ENCODE peak calls at places on chromosomes 16 and 17, in four cellular contexts. B is HFFc6, O is upper lobe of right lung, P is progenitor cell of endocrine pancreas. W is an unnamed sample.

GRCh38 chr17:48043171-48043570 is 5.0 kb upstream of the NFE2L1 start:
- DNase-seq in O (no peak), B (no peak), P (no peak), W (no peak)

GRCh38 chr17:54935487-54935886 is 33.0 kb downstream of the COX11 start:
- DNase-seq in P (no peak), B (no peak), O (no peak), W (no peak)

GRCh38 chr16:84928679-84929420 is 82.5 kb downstream of the ZDHHC7 start:
- DNase-seq in P (no peak), B (no peak), O (no peak), W (peak)

GRCh38 chr17:77728022-77728671 is 230.4 kb upstream of the TNRC6C start:
- DNase-seq in P (no peak), B (peak), O (no peak), W (peak)

GRCh38 chr16:87216148-87216823 is 100.9 kb downstream of the C16orf95 start:
- DNase-seq in P (no peak), O (peak), B (no peak), W (peak)

GRCh38 chr16:11250091-11250785 is 5.8 kb downstream of the SOCS1 start:
- DNase-seq in P (no peak), O (no peak), B (no peak), W (no peak)

GRCh38 chr16:12455287-12455798 is 348.3 kb downstream of the CPPED1 start:
- DNase-seq in O (peak), P (peak), B (peak), W (no peak)

GRCh38 chr16:23527961-23528634 is 17.8 kb upstream of the GGA2 start:
- DNase-seq in O (no peak), B (no peak), P (no peak), W (no peak)

GRCh38 chr17:79036609-79037008 is 12.6 kb downstream of the C1QTNF1 start:
- DNase-seq in O (no peak), P (no peak), B (peak), W (peak)

GRCh38 chr17:81429353-81429774 is 34.1 kb downstream of the BAHCC1 start:
- DNase-seq in O (peak), P (no peak), B (peak), W (peak)

GRCh38 chr16:75322706-75323105 is 71.3 kb upstream of the BCAR1 start:
- DNase-seq in O (no peak), P (no peak), B (peak), W (no peak)

GRCh38 chr16:50702725-50703124 is 9.3 kb downstream of the NOD2 start:
- DNase-seq in B (no peak), P (no peak), O (no peak), W (no peak)

GRCh38 chr16:8696880-8697279 is 22.5 kb downstream of the ABAT start:
- DNase-seq in O (no peak), B (no peak), P (no peak), W (no peak)

GRCh38 chr16:90077757-90078593 is 844 bp upstream of the PRDM7 start:
- DNase-seq in B (no peak), O (no peak), P (no peak), W (no peak)

GRCh38 chr16:30004424-30004776 is 6.4 kb downstream of the DOC2A start:
- DNase-seq in B (no peak), P (no peak), O (no peak), W (no peak)

GRCh38 chr17:82241926-82242697 is 13.3 kb downstream of the SLC16A3 start:
- DNase-seq in O (no peak), B (no peak), P (no peak), W (no peak)

GRCh38 chr17:83181991-83182619 is 102.7 kb downstream of the METRNL start:
- DNase-seq in B (no peak), P (no peak), O (no peak), W (no peak)

GRCh38 chr17:81228420-81228819 is 5.7 kb upstream of the CEP131 start:
- DNase-seq in O (no peak), P (no peak), B (no peak), W (no peak)

GRCh38 chr16:50988441-50988840 is 162.6 kb downstream of the SALL1 start:
- DNase-seq in B (no peak), P (no peak), O (no peak), W (no peak)

GRCh38 chr17:40980594-40980993 is 3.5 kb downstream of the KRT40 start:
- DNase-seq in P (no peak), O (no peak), B (no peak), W (no peak)

GRCh38 chr16:19375561-19376158 is 42.0 kb upstream of the TMC5 start:
- DNase-seq in P (peak), O (no peak), B (peak), W (peak)

GRCh38 chr17:75983501-75984181 is 4.6 kb downstream of the TEN1 start:
- DNase-seq in P (no peak), B (no peak), O (peak), W (peak)

GRCh38 chr17:40447148-40447644 is 3.9 kb downstream of the IGFBP4 start:
- DNase-seq in B (no peak), O (no peak), P (no peak), W (no peak)

GRCh38 chr16:28575446-28576109 is 21.3 kb downstream of the SULT1A2 start:
- DNase-seq in B (no peak), P (no peak), O (no peak), W (no peak)

GRCh38 chr17:39016193-39017153 is 49.3 kb upstream of the FBXO47 start:
- DNase-seq in P (no peak), B (no peak), O (no peak), W (peak)

GRCh38 chr17:1186214-1186820 is 6.5 kb upstream of the ABR start:
- DNase-seq in P (no peak), B (peak), O (no peak), W (no peak)

GRCh38 chr17:37766951-37767350 is 22.1 kb upstream of the HNF1B start:
- DNase-seq in O (no peak), P (no peak), B (no peak), W (no peak)

GRCh38 chr17:42682400-42683384 is at the start of gene CNTNAP1:
- DNase-seq in O (peak), B (peak), P (no peak), W (no peak)

GRCh38 chr17:57603978-57604377 is 141.1 kb downstream of the CCDC182 start:
- DNase-seq in B (no peak), P (no peak), O (peak), W (no peak)

GRCh38 chr16:56305956-56306565 is 114.8 kb downstream of the GNAO1 start:
- DNase-seq in B (no peak), P (no peak), O (no peak), W (no peak)

GRCh38 chr16:57532251-57532625 is 4.1 kb downstream of the CCDC102A start:
- DNase-seq in B (no peak), O (peak), P (no peak), W (peak)

GRCh38 chr17:57442914-57443571 is 186.7 kb downstream of the MSI2 start:
- DNase-seq in O (no peak), P (no peak), B (no peak), W (no peak)

GRCh38 chr17:72305964-72306551 is 185.2 kb downstream of the SOX9 start:
- DNase-seq in P (no peak), O (no peak), B (peak), W (no peak)

GRCh38 chr16:65546353-65546791 is 424.5 kb upstream of the CDH11 start:
- DNase-seq in B (peak), P (no peak), O (no peak), W (no peak)

GRCh38 chr17:77383613-77384608 is 243.1 kb downstream of the SEC14L1 start:
- DNase-seq in B (no peak), P (no peak), O (no peak), W (no peak)

GRCh38 chr17:67379251-67379630 is 2.2 kb downstream of the PITPNC1 start:
- DNase-seq in P (no peak), O (no peak), B (no peak), W (no peak)

GRCh38 chr16:75947626-75948239 is 221.4 kb upstream of the CPHXL start:
- DNase-seq in O (no peak), B (no peak), P (no peak), W (no peak)

GRCh38 chr17:79249945-79250521 is 175.4 kb downstream of the ENGASE start:
- DNase-seq in P (no peak), B (no peak), O (no peak), W (no peak)

W was measured in lower leg skin.